ENCODE peak calls at places on chromosomes 6 and 20, in six cellular contexts. F, A, Y, T, S and O are unnamed samples.

GRCh38 chr6:15090145-15090579 is 155.7 kb upstream of the JARID2 start:
- DNase-seq in Y (no peak), T (peak; percentile 22), A (no peak), F (no peak), S (no peak), O (no peak)

GRCh38 chr20:346640-347316 is at the start of gene NRSN2:
- DNase-seq in T (peak; percentile 83), S (no peak), F (peak; percentile 70), Y (peak; percentile 66), A (peak; percentile 62), O (no peak)

GRCh38 chr20:57786304-57786942 is 76.6 kb upstream of the PMEPA1 start:
- DNase-seq in Y (peak; percentile 16), S (no peak), F (no peak), T (no peak), A (no peak), O (no peak)

GRCh38 chr20:47057661-47058060 is 163.0 kb downstream of the EYA2 start:
- DNase-seq in A (no peak), S (no peak), F (peak; percentile 36), T (no peak), Y (no peak), O (no peak)

GRCh38 chr6:110140650-110141049 is 38.8 kb downstream of the WASF1 start:
- DNase-seq in S (peak; percentile 12), Y (no peak), T (peak; percentile 80), F (no peak), A (peak; percentile 8), O (no peak)

GRCh38 chr6:151276112-151276745 is 36.5 kb downstream of the AKAP12 start:
- DNase-seq in F (no peak), Y (no peak), S (no peak), A (no peak), T (peak; percentile 92), O (no peak)

GRCh38 chr20:20085812-20086211 is 33.5 kb downstream of the CFAP61 start:
- DNase-seq in Y (no peak), F (no peak), T (peak; percentile 23), A (no peak), S (no peak), O (no peak)

GRCh38 chr6:127690092-127690491 is 113.1 kb downstream of the C6orf58 start:
- DNase-seq in Y (no peak), T (peak; percentile 53), F (no peak), A (peak; percentile 3), S (no peak), O (no peak)

GRCh38 chr20:60485012-60485760 is 527.0 kb downstream of the CDH26 start:
- DNase-seq in S (no peak), A (no peak), T (no peak), Y (no peak), F (no peak), O (no peak)

GRCh38 chr20:64056889-64057627 is 5.9 kb upstream of the TCEA2 start:
- DNase-seq in F (no peak), T (no peak), A (peak; percentile 60), Y (no peak), S (no peak), O (no peak)

GRCh38 chr6:97394160-97394748 is 111.2 kb upstream of the MMS22L start:
- DNase-seq in S (peak; percentile 47), F (peak; percentile 65), T (peak; percentile 69), A (peak; percentile 75), Y (peak; percentile 43), O (peak; percentile 63)

GRCh38 chr6:139364302-139364981 is 10.0 kb downstream of the CITED2 start:
- DNase-seq in Y (no peak), F (no peak), T (peak; percentile 63), S (no peak), A (peak; percentile 66), O (no peak)

GRCh38 chr6:118344014-118344670 is 204.0 kb upstream of the PLN start:
- DNase-seq in S (no peak), T (no peak), A (no peak), Y (no peak), F (no peak), O (no peak)

GRCh38 chr6:39754493-39755115 is 29.4 kb upstream of the KIF6 start:
- DNase-seq in A (no peak), Y (no peak), S (no peak), F (no peak), T (no peak), O (no peak)

GRCh38 chr20:50305636-50306477 is 115.2 kb downstream of the CEBPB start:
- DNase-seq in A (no peak), T (peak; percentile 59), Y (no peak), S (no peak), F (peak; percentile 73), O (no peak)

GRCh38 chr6:157269261-157269794 is 54.0 kb downstream of the TMEM242 start:
- DNase-seq in S (no peak), F (peak; percentile 46), A (peak; percentile 94), T (peak; percentile 85), Y (peak; percentile 24), O (no peak)

GRCh38 chr20:7856756-7857155 is 83.5 kb downstream of the HAO1 start:
- DNase-seq in Y (no peak), A (peak; percentile 87), F (no peak), S (peak; percentile 20), T (peak; percentile 82), O (no peak)

GRCh38 chr6:114121913-114122662 is 151.1 kb upstream of the HDAC2 start:
- DNase-seq in Y (no peak), S (no peak), A (no peak), F (no peak), T (no peak), O (no peak)

GRCh38 chr6:13696226-13696625 is 15.4 kb downstream of the RANBP9 start:
- DNase-seq in T (peak; percentile 91), A (no peak), F (no peak), S (no peak), Y (no peak), O (no peak)

GRCh38 chr6:79538481-79538971 is 1.3 kb upstream of the LCA5 start:
- DNase-seq in T (peak; percentile 60), F (no peak), S (peak; percentile 12), Y (no peak), A (peak; percentile 32), O (no peak)

DNA sequence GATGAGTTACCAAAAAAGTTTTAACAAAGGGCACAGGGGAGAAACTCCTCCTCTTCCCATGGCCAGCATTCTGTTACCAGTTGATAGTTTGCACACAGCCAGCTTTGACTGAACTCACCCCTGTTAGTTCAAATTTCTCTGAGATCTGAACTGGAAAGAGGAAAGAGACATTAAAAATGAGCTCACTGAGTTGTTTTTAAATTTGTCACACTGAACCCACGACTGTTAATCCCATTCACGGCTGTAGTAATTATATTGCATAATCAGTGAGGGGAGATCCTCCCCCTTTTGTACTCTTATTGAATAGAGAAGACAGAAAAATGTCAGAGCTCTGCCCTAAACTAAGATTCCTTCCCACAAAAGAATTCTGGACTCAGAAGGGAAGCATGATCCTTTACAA is 17.5 kb upstream of the DSP start:
- DNase-seq in A (no peak), Y (no peak), F (no peak), S (no peak), T (peak; percentile 54), O (no peak)
- H3K27me3 ChIP-seq in A (no peaks in the 10 kb centered on the region), Y (no peaks in the 10 kb centered on the region), F (no peaks in the 10 kb centered on the region), S (peaks cover 7% of the 10 kb centered on the region), T (no peaks in the 10 kb centered on the region), O (peaks cover 5% of the 10 kb centered on the region)

DNA sequence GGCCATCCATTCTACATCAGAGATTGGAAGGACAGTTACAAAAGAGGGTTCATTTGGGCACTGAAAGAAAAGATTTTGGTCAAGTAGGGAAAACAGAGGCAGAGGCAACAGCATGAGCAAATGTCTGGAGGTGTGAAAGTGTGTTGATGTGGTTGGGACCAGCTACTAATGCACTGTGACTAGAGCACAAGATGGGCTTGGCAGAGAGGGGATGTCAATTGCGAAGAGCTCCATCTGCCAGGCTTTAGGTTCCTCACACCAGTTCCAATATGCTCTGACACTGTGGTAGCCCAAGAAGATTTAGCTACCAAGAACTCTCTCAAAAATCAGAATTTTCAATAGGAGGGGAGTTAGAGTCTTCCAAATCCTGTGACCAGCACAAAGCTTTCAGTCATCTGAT is 42.1 kb downstream of the TRAF3IP2 start:
- DNase-seq in S (no peak), Y (no peak), T (no peak), A (no peak), F (no peak), O (no peak)
- H3K4me1 ChIP-seq in S (peaks cover 54% of the 10 kb centered on the region), Y (no peaks in the 10 kb centered on the region), T (peaks cover 51% of the 10 kb centered on the region), A (peaks cover 45% of the 10 kb centered on the region), F (no peaks in the 10 kb centered on the region), O (peaks cover 19% of the 10 kb centered on the region)

GRCh38 chr6:29976588-29977424 is 34.5 kb downstream of the HLA-A start:
- DNase-seq in S (no peak), T (peak; percentile 92), F (peak; percentile 87), Y (peak; percentile 74), A (peak; percentile 76), O (peak; percentile 33)
- H3K27me3 ChIP-seq in S (no peaks in the 10 kb centered on the region), T (no peaks in the 10 kb centered on the region), F (no peaks in the 10 kb centered on the region), Y (peaks cover 33% of the 10 kb centered on the region), A (peaks cover 18% of the 10 kb centered on the region), O (peaks cover 12% of the 10 kb centered on the region)

GRCh38 chr6:75012018-75012417 is 193.8 kb downstream of the COL12A1 start:
- DNase-seq in A (no peak), F (no peak), Y (no peak), T (no peak), S (no peak), O (no peak)
- H3K4me1 ChIP-seq in A (no peaks in the 10 kb centered on the region), F (no peaks in the 10 kb centered on the region), Y (no peaks in the 10 kb centered on the region), T (no peaks in the 10 kb centered on the region), S (no peaks in the 10 kb centered on the region), O (no peaks in the 10 kb centered on the region)